ENCODE peak calls at places on chromosomes 7 and 10, in ten cellular contexts. R is GM23338, P is astrocyte, F is HepG2, Q is fibroblast of lung, E is mesendoderm, O is GM23248, K is hepatocyte, G is K562, H is neural progenitor cell. C is an unnamed sample.
A peak's percentile ranks its signal among the peaks of the same experiment; 100 is the strongest.

GRCh38 chr10:97393034-97393573 is 8.0 kb downstream of the RRP12 start:
- DNase-seq in R (no peak), P (no peak), F (no peak), Q (no peak), E (no peak), O (no peak), K (no peak), G (no peak), H (no peak), C (no peak)

GRCh38 chr7:83648464-83649241 is at the start of gene SEMA3E:
- DNase-seq in R (peak; percentile 79), P (peak; percentile 67), F (no peak), Q (peak; percentile 72), E (peak; percentile 96), O (peak; percentile 65), K (peak; percentile 61), G (no peak), H (peak; percentile 70), C (peak; percentile 52)

GRCh38 chr10:110337906-110338305 is 33.2 kb upstream of the SMNDC1 start:
- DNase-seq in R (no peak), P (peak; percentile 54), F (no peak), Q (peak; percentile 59), E (no peak), O (peak; percentile 71), K (no peak), G (no peak), H (no peak), C (peak; percentile 62)

GRCh38 chr7:158015403-158016116 is 572.1 kb downstream of the PTPRN2 start:
- DNase-seq in R (no peak), P (no peak), F (no peak), Q (no peak), E (no peak), O (no peak), K (no peak), G (no peak), H (no peak), C (no peak)

GRCh38 chr10:3761111-3761686 is 23.8 kb downstream of the KLF6 start:
- DNase-seq in R (no peak), P (peak; percentile 19), F (no peak), Q (no peak), E (no peak), O (no peak), K (peak; percentile 35), G (no peak), H (no peak), C (peak; percentile 36)

GRCh38 chr7:44372560-44373417 is 47.4 kb upstream of the CAMK2B start:
- DNase-seq in R (no peak), P (no peak), F (no peak), Q (no peak), E (no peak), O (peak; percentile 51), K (no peak), G (no peak), H (no peak), C (peak; percentile 61)

GRCh38 chr7:120480472-120480871 is 207.5 kb downstream of the KCND2 start:
- DNase-seq in R (no peak), P (no peak), F (no peak), Q (no peak), E (no peak), O (no peak), K (no peak), G (no peak), H (no peak), C (no peak)

GRCh38 chr7:30918676-30919075 is 7.0 kb downstream of the AQP1 start:
- DNase-seq in R (no peak), P (no peak), F (no peak), Q (no peak), E (no peak), O (no peak), K (no peak), G (no peak), H (no peak), C (no peak)

GRCh38 chr10:60883187-60883586 is 60.8 kb downstream of the RHOBTB1 start:
- DNase-seq in R (peak; percentile 44), P (peak; percentile 10), F (peak; percentile 43), Q (peak; percentile 22), E (peak; percentile 56), O (peak; percentile 37), K (peak; percentile 37), G (peak; percentile 62), H (peak; percentile 51), C (peak; percentile 82)

DNA sequence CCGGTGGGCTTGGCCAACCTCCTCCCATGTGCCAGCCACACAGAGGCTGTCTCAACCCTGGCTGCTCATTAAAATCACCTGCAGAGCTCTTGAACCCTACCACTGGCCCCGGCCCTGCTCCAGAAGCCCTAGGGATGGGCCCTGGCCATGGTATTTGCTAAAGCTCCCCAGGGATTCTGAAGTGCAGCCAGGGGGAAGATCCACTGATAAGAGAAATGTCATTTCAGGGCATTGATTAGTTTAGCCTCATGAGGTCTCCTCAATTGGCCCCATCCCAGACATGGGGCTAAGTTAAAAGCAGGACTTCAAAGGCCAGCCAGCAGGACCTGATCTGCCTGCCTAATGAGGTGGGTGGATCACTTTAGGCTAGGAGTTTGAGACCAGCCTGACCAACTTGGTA is 65.2 kb downstream of the ABRAXAS2 start:
- DNase-seq in R (no peak), P (no peak), F (no peak), Q (no peak), E (no peak), O (no peak), K (no peak), G (no peak), H (no peak), C (no peak)
- H3K27me3 ChIP-seq in R (no peaks in the 10 kb centered on the region), P (peaks cover 3% of the 10 kb centered on the region), F (no peaks in the 10 kb centered on the region), Q (peaks cover 2% of the 10 kb centered on the region), E (no peaks in the 10 kb centered on the region), O (peaks cover 5% of the 10 kb centered on the region), K (no peaks in the 10 kb centered on the region), G (peaks cover 22% of the 10 kb centered on the region), H (no peaks in the 10 kb centered on the region), C (no peaks in the 10 kb centered on the region)

GRCh38 chr10:112969131-112969530 is 19.1 kb downstream of the TCF7L2 start:
- DNase-seq in R (no peak), P (no peak), F (no peak), Q (no peak), E (no peak), O (no peak), K (no peak), G (no peak), H (no peak), C (no peak)

GRCh38 chr10:112967200-112967599 is 17.2 kb downstream of the TCF7L2 start:
- DNase-seq in R (no peak), P (peak; percentile 60), F (no peak), Q (peak; percentile 69), E (no peak), O (peak; percentile 87), K (no peak), G (no peak), H (no peak), C (peak; percentile 73)

GRCh38 chr10:112963835-112964234 is 13.8 kb downstream of the TCF7L2 start:
- DNase-seq in R (no peak), P (no peak), F (no peak), Q (peak; percentile 40), E (peak; percentile 79), O (peak; percentile 57), K (peak; percentile 26), G (no peak), H (no peak), C (peak; percentile 41)

GRCh38 chr10:112964482-112964881 is 14.4 kb downstream of the TCF7L2 start:
- DNase-seq in R (no peak), P (no peak), F (no peak), Q (no peak), E (no peak), O (no peak), K (no peak), G (no peak), H (no peak), C (no peak)

DNA sequence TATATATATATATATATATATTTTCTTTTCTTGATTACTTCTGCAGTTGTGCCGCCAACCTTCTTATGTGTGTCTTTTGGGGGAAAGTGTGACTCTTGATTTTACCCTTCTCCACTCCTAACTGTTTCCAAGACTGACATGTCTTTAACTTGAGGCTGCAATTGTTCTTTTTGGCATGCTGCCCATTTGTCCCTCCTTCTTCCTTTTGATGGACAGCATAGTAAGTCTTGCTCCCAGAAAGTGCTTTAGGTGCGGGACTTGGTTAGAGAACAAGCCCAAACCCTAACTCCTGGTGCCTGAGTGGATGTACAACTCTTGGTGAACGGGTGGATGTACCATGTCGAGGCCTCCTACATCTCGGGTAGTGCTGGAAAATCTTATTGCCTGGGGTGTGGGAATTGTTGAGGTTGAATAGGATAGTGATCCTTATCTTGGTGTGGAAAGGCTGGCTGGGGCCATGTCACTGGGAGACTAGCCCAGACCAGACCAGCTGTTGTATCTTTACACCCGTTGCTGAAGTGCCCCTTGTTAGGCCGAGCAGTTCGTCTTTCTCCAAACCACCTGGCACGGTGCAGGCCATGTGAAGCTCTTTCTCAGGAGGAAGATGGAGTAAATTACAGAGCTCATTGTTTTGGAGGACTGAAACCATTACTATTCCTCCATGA is 16.3 kb downstream of the TCF7L2 start:
- DNase-seq in R (no peak), P (no peak), F (no peak), Q (no peak), E (no peak), O (no peak), K (no peak), G (no peak), H (no peak), C (no peak)
- H3K27ac ChIP-seq in R (peak overlapping the region; percentile 77), P (peak overlapping the region; percentile 16), F (no peak overlapping the region), Q (peak overlapping the region; percentile 51), E (no peak overlapping the region), O (peak overlapping the region; percentile 69), K (no peak overlapping the region), G (no peak overlapping the region), H (no peak overlapping the region), C (peak overlapping the region; percentile 65)

GRCh38 chr7:92706563-92706962 is 116.4 kb upstream of the FAM133B start:
- DNase-seq in R (no peak), P (no peak), F (no peak), Q (no peak), E (no peak), O (no peak), K (no peak), G (no peak), H (no peak), C (no peak)
- H3K79me2 ChIP-seq in R (no peaks in the 10 kb centered on the region), P (peaks cover 81% of the 10 kb centered on the region), F (peaks cover 19% of the 10 kb centered on the region), Q (peaks cover 12% of the 10 kb centered on the region), E (no peaks in the 10 kb centered on the region), O (peaks cover 94% of the 10 kb centered on the region), K (peaks cover 59% of the 10 kb centered on the region), G (no peaks in the 10 kb centered on the region), H (no peaks in the 10 kb centered on the region), C (no peaks in the 10 kb centered on the region)

GRCh38 chr10:123578721-123579120 is 87.4 kb upstream of the GPR26 start:
- DNase-seq in R (no peak), P (no peak), F (no peak), Q (no peak), E (no peak), O (no peak), K (no peak), G (no peak), H (no peak), C (no peak)

GRCh38 chr10:123577921-123578461 is 88.2 kb upstream of the GPR26 start:
- DNase-seq in R (no peak), P (no peak), F (no peak), Q (no peak), E (no peak), O (no peak), K (no peak), G (no peak), H (no peak), C (no peak)

GRCh38 chr10:123579675-123580074 is 86.5 kb upstream of the GPR26 start:
- DNase-seq in R (no peak), P (no peak), F (no peak), Q (no peak), E (no peak), O (no peak), K (no peak), G (no peak), H (no peak), C (no peak)

GRCh38 chr10:123574299-123574698 is 91.9 kb upstream of the GPR26 start:
- DNase-seq in R (no peak), P (no peak), F (no peak), Q (no peak), E (no peak), O (no peak), K (no peak), G (no peak), H (no peak), C (peak; percentile 35)

GRCh38 chr10:123576706-123577105 is 89.4 kb upstream of the GPR26 start:
- DNase-seq in R (no peak), P (no peak), F (no peak), Q (no peak), E (no peak), O (no peak), K (no peak), G (no peak), H (no peak), C (no peak)
- H3K27me3 ChIP-seq in R (no peaks in the 10 kb centered on the region), P (no peaks in the 10 kb centered on the region), F (no peaks in the 10 kb centered on the region), Q (no peaks in the 10 kb centered on the region), E (no peaks in the 10 kb centered on the region), O (peaks cover 8% of the 10 kb centered on the region), K (peaks cover 42% of the 10 kb centered on the region), G (no peaks in the 10 kb centered on the region), H (peaks cover 3% of the 10 kb centered on the region), C (peaks cover 15% of the 10 kb centered on the region)

C was measured in PC-3.